ENCODE peak calls at places on chromosome 15, in seven cellular contexts. One of them, this sample, is unnamed.

GRCh38 chr15:48005921-48006541 is 114.8 kb upstream of the SLC24A5 start:
- DNase-seq in fibroblast of pulmonary artery: no peak
- DNase-seq in SK-N-SH: no peak
- DNase-seq in heart right ventricle: no peak
- DNase-seq in heart left ventricle: no peak
- DNase-seq in GM03348: no peak
- DNase-seq in midbrain: no peak
- DNase-seq in this sample: no peak

GRCh38 chr15:84982301-84982920 is 755 bp downstream of the PDE8A start:
- DNase-seq in GM03348: peak
- DNase-seq in fibroblast of pulmonary artery: peak
- DNase-seq in heart left ventricle: peak
- DNase-seq in SK-N-SH: no peak
- DNase-seq in midbrain: peak
- DNase-seq in heart right ventricle: peak
- DNase-seq in this sample: peak

GRCh38 chr15:26945046-26945445 is 25.9 kb upstream of the GABRG3 start:
- DNase-seq in fibroblast of pulmonary artery: no peak
- DNase-seq in GM03348: no peak
- DNase-seq in SK-N-SH: no peak
- DNase-seq in heart right ventricle: no peak
- DNase-seq in heart left ventricle: no peak
- DNase-seq in midbrain: no peak
- DNase-seq in this sample: no peak

GRCh38 chr15:43274136-43274535 is 7.4 kb upstream of the TGM5 start:
- DNase-seq in midbrain: no peak
- DNase-seq in heart left ventricle: peak
- DNase-seq in fibroblast of pulmonary artery: no peak
- DNase-seq in SK-N-SH: no peak
- DNase-seq in GM03348: no peak
- DNase-seq in heart right ventricle: peak
- DNase-seq in this sample: peak

GRCh38 chr15:86403914-86404583 is 324.4 kb downstream of the AGBL1 start:
- DNase-seq in heart right ventricle: no peak
- DNase-seq in heart left ventricle: no peak
- DNase-seq in fibroblast of pulmonary artery: no peak
- DNase-seq in midbrain: no peak
- DNase-seq in GM03348: no peak
- DNase-seq in SK-N-SH: no peak
- DNase-seq in this sample: no peak

GRCh38 chr15:33612721-33613304 is 302.0 kb downstream of the RYR3 start:
- DNase-seq in heart right ventricle: no peak
- DNase-seq in fibroblast of pulmonary artery: no peak
- DNase-seq in GM03348: peak
- DNase-seq in heart left ventricle: no peak
- DNase-seq in midbrain: no peak
- DNase-seq in SK-N-SH: no peak
- DNase-seq in this sample: peak

GRCh38 chr15:35557544-35557943 is 11.6 kb upstream of the DPH6 start:
- DNase-seq in SK-N-SH: no peak
- DNase-seq in heart left ventricle: no peak
- DNase-seq in heart right ventricle: no peak
- DNase-seq in midbrain: no peak
- DNase-seq in GM03348: peak
- DNase-seq in fibroblast of pulmonary artery: peak
- DNase-seq in this sample: peak

GRCh38 chr15:78051622-78052405 is 25.7 kb downstream of the TBC1D2B start:
- DNase-seq in heart right ventricle: peak
- DNase-seq in SK-N-SH: no peak
- DNase-seq in heart left ventricle: peak
- DNase-seq in GM03348: no peak
- DNase-seq in midbrain: no peak
- DNase-seq in fibroblast of pulmonary artery: peak
- DNase-seq in this sample: peak

GRCh38 chr15:77030042-77030927 is 35.4 kb downstream of the PSTPIP1 start:
- DNase-seq in fibroblast of pulmonary artery: no peak
- DNase-seq in GM03348: no peak
- DNase-seq in SK-N-SH: peak
- DNase-seq in heart right ventricle: no peak
- DNase-seq in midbrain: no peak
- DNase-seq in heart left ventricle: peak
- DNase-seq in this sample: no peak

GRCh38 chr15:90916461-90916860 is 13.4 kb downstream of the MAN2A2 start:
- DNase-seq in fibroblast of pulmonary artery: no peak
- DNase-seq in heart right ventricle: no peak
- DNase-seq in heart left ventricle: no peak
- DNase-seq in midbrain: no peak
- DNase-seq in GM03348: no peak
- DNase-seq in SK-N-SH: no peak
- DNase-seq in this sample: no peak

GRCh38 chr15:84079885-84080777 is 155.4 kb upstream of the GOLGA6L4 start:
- DNase-seq in heart right ventricle: peak
- DNase-seq in SK-N-SH: peak
- DNase-seq in heart left ventricle: peak
- DNase-seq in fibroblast of pulmonary artery: peak
- DNase-seq in midbrain: peak
- DNase-seq in GM03348: peak
- DNase-seq in this sample: no peak

GRCh38 chr15:41880156-41880877 is 13.5 kb downstream of the SPTBN5 start:
- DNase-seq in midbrain: no peak
- DNase-seq in heart right ventricle: no peak
- DNase-seq in fibroblast of pulmonary artery: no peak
- DNase-seq in SK-N-SH: no peak
- DNase-seq in GM03348: no peak
- DNase-seq in heart left ventricle: no peak
- DNase-seq in this sample: no peak

GRCh38 chr15:86201313-86202008 is 121.8 kb downstream of the AGBL1 start:
- DNase-seq in SK-N-SH: no peak
- DNase-seq in midbrain: no peak
- DNase-seq in fibroblast of pulmonary artery: no peak
- DNase-seq in GM03348: no peak
- DNase-seq in heart left ventricle: no peak
- DNase-seq in heart right ventricle: no peak
- DNase-seq in this sample: no peak

GRCh38 chr15:88048759-88049158 is 207.8 kb downstream of the NTRK3 start:
- DNase-seq in SK-N-SH: no peak
- DNase-seq in heart right ventricle: no peak
- DNase-seq in midbrain: no peak
- DNase-seq in heart left ventricle: no peak
- DNase-seq in fibroblast of pulmonary artery: no peak
- DNase-seq in GM03348: no peak
- DNase-seq in this sample: no peak

GRCh38 chr15:32936283-32936918 is 218.6 kb downstream of the GREM1 start:
- DNase-seq in heart left ventricle: no peak
- DNase-seq in fibroblast of pulmonary artery: peak
- DNase-seq in GM03348: peak
- DNase-seq in midbrain: no peak
- DNase-seq in heart right ventricle: no peak
- DNase-seq in SK-N-SH: no peak
- DNase-seq in this sample: peak

GRCh38 chr15:66963710-66964109 is 101.7 kb upstream of the SMAD3 start:
- DNase-seq in heart right ventricle: no peak
- DNase-seq in SK-N-SH: no peak
- DNase-seq in midbrain: no peak
- DNase-seq in fibroblast of pulmonary artery: no peak
- DNase-seq in heart left ventricle: no peak
- DNase-seq in GM03348: no peak
- DNase-seq in this sample: no peak

GRCh38 chr15:99096894-99097426 is 7.9 kb upstream of the SYNM start:
- DNase-seq in heart right ventricle: no peak
- DNase-seq in GM03348: no peak
- DNase-seq in midbrain: no peak
- DNase-seq in fibroblast of pulmonary artery: no peak
- DNase-seq in heart left ventricle: no peak
- DNase-seq in SK-N-SH: no peak
- DNase-seq in this sample: no peak

GRCh38 chr15:67832031-67832551 is 6.8 kb downstream of the SKOR1 start:
- DNase-seq in heart left ventricle: no peak
- DNase-seq in midbrain: no peak
- DNase-seq in fibroblast of pulmonary artery: peak
- DNase-seq in SK-N-SH: peak
- DNase-seq in heart right ventricle: no peak
- DNase-seq in GM03348: no peak
- DNase-seq in this sample: peak

This sample was measured in HT1080.